ENCODE peak calls at places on chromosomes 1 and 21, in nine cellular contexts. J, X, M, Y, H, T, O, B and F are unnamed samples.
A peak's percentile ranks its signal among the peaks of the same experiment; 100 is the strongest.

GRCh38 chr1:221290669-221291068 is 411.4 kb downstream of the HLX start:
- DNase-seq in J (no peak), H (no peak), Y (no peak), M (no peak), B (no peak), T (no peak), X (no peak), O (no peak), F (no peak)

GRCh38 chr1:186559601-186560116 is 98.7 kb upstream of the PDC start:
- DNase-seq in B (no peak), H (no peak), O (peak; percentile 34), J (no peak), X (no peak), T (no peak), M (no peak), Y (no peak), F (no peak)

GRCh38 chr1:39525366-39526165 is 34.1 kb downstream of the BMP8A start:
- DNase-seq in T (no peak), X (no peak), J (no peak), M (no peak), B (no peak), H (no peak), O (no peak), Y (no peak), F (no peak)

GRCh38 chr1:181493885-181494284 is 10.6 kb downstream of the CACNA1E start:
- DNase-seq in X (no peak), J (no peak), H (no peak), Y (no peak), B (no peak), O (no peak), M (no peak), T (no peak), F (no peak)

GRCh38 chr1:100034465-100034864 is 64.7 kb downstream of the SLC35A3 start:
- DNase-seq in O (peak; percentile 67), J (no peak), H (no peak), T (no peak), Y (peak; percentile 6), B (no peak), X (peak; percentile 20), M (no peak), F (peak; percentile 51)

GRCh38 chr1:116553386-116554115 is 17.3 kb downstream of the CD58 start:
- DNase-seq in Y (no peak), X (no peak), J (no peak), M (no peak), O (no peak), T (no peak), H (no peak), B (no peak), F (no peak)

GRCh38 chr1:10900265-10900651 is 103.8 kb upstream of the CASZ1 start:
- DNase-seq in T (no peak), J (peak; percentile 79), B (no peak), Y (no peak), H (no peak), O (no peak), X (no peak), M (no peak), F (no peak)

GRCh38 chr1:229058716-229059115 is 212.2 kb upstream of the RAB4A start:
- DNase-seq in J (no peak), M (no peak), H (no peak), T (no peak), Y (no peak), O (peak; percentile 19), B (no peak), X (no peak), F (peak; percentile 29)

GRCh38 chr1:15788624-15789301 is 18.7 kb downstream of the UQCRHL start:
- DNase-seq in O (peak; percentile 81), Y (no peak), X (no peak), M (no peak), T (no peak), B (no peak), J (no peak), H (no peak), F (peak; percentile 53)

GRCh38 chr1:178660484-178660883 is 64.6 kb upstream of the RALGPS2 start:
- DNase-seq in Y (no peak), T (no peak), O (no peak), J (no peak), B (no peak), M (no peak), X (no peak), H (no peak), F (no peak)

GRCh38 chr1:211653329-211653728 is 22.1 kb downstream of the NEK2 start:
- DNase-seq in Y (no peak), M (no peak), T (no peak), J (no peak), O (peak; percentile 51), H (no peak), B (no peak), X (no peak), F (no peak)

GRCh38 chr21:19261731-19262367 is 858.3 kb upstream of the TMPRSS15 start:
- DNase-seq in J (no peak), H (no peak), Y (no peak), O (no peak), B (no peak), X (no peak), M (no peak), T (no peak), F (no peak)

GRCh38 chr1:116375165-116375883 is 2.3 kb downstream of the ATP1A1 start:
- DNase-seq in Y (peak; percentile 44), J (no peak), H (no peak), B (no peak), X (no peak), T (no peak), M (no peak), O (no peak), F (peak; percentile 51)

GRCh38 chr1:151964510-151964909 is 29.1 kb downstream of the S100A10 start:
- DNase-seq in J (no peak), B (no peak), H (no peak), O (no peak), Y (no peak), T (no peak), M (no peak), X (no peak), F (no peak)

GRCh38 chr1:54054438-54054749 is 986 bp downstream of the TCEANC2 start:
- DNase-seq in X (no peak), B (no peak), O (no peak), J (no peak), H (no peak), Y (no peak), T (no peak), M (no peak), F (peak; percentile 41)

GRCh38 chr1:156684227-156684782 is 7.1 kb upstream of the NES start:
- DNase-seq in X (no peak), H (no peak), J (no peak), M (no peak), T (no peak), Y (no peak), B (no peak), O (no peak), F (no peak)

GRCh38 chr1:176954242-176954641 is 210.3 kb downstream of the ASTN1 start:
- DNase-seq in H (no peak), X (no peak), B (no peak), Y (no peak), O (peak; percentile 4), M (no peak), T (no peak), J (no peak), F (no peak)

GRCh38 chr1:172588296-172589291 is 55.6 kb downstream of the SUCO start:
- DNase-seq in Y (no peak), T (peak; percentile 49), M (no peak), B (peak; percentile 19), J (peak; percentile 58), O (peak; percentile 88), H (no peak), X (peak; percentile 68), F (peak; percentile 90)

GRCh38 chr1:199774433-199775089 is 252.9 kb upstream of the NR5A2 start:
- DNase-seq in B (no peak), J (peak; percentile 29), M (no peak), T (no peak), H (no peak), O (peak; percentile 25), Y (no peak), X (no peak), F (peak; percentile 83)